ENCODE peak calls at places on chromosomes 11 and 22, in five cellular contexts. One of them, this sample, is unnamed.
A peak's percentile ranks its signal among the peaks of the same experiment; 100 is the strongest.

GRCh38 chr22:26905640-26906039 is 248.3 kb downstream of the MIAT start:
- DNase-seq in GM12865: no peak
- DNase-seq in astrocyte of the spinal cord: no peak
- DNase-seq in left lung: no peak
- DNase-seq in AG04450: no peak
- DNase-seq in this sample: no peak

GRCh38 chr11:29317669-29318068 is 699.2 kb downstream of the KCNA4 start:
- DNase-seq in GM12865: no peak
- DNase-seq in astrocyte of the spinal cord: no peak
- DNase-seq in left lung: no peak
- DNase-seq in AG04450: no peak
- DNase-seq in this sample: no peak

GRCh38 chr22:31897842-31898241 is 46.5 kb upstream of the YWHAH start:
- DNase-seq in GM12865: no peak
- DNase-seq in astrocyte of the spinal cord: no peak
- DNase-seq in left lung: no peak
- DNase-seq in AG04450: no peak
- DNase-seq in this sample: peak; percentile 30

GRCh38 chr11:47797633-47798032 is 30.5 kb upstream of the FNBP4 start:
- DNase-seq in GM12865: no peak
- DNase-seq in astrocyte of the spinal cord: peak; percentile 86
- DNase-seq in left lung: no peak
- DNase-seq in AG04450: peak; percentile 24
- DNase-seq in this sample: peak; percentile 12

GRCh38 chr22:40340044-40340443 is 6.3 kb upstream of the ADSL start:
- DNase-seq in GM12865: no peak
- DNase-seq in astrocyte of the spinal cord: no peak
- DNase-seq in left lung: no peak
- DNase-seq in AG04450: no peak
- DNase-seq in this sample: no peak

GRCh38 chr11:47186937-47187681 is 875 bp upstream of the PACSIN3 start:
- DNase-seq in GM12865: peak; percentile 61
- DNase-seq in astrocyte of the spinal cord: peak; percentile 35
- DNase-seq in left lung: peak; percentile 81
- DNase-seq in AG04450: no peak
- DNase-seq in this sample: no peak

GRCh38 chr22:37896181-37896592 is 9.9 kb upstream of the MICALL1 start:
- DNase-seq in GM12865: peak; percentile 87
- DNase-seq in astrocyte of the spinal cord: no peak
- DNase-seq in left lung: no peak
- DNase-seq in AG04450: no peak
- DNase-seq in this sample: no peak

GRCh38 chr11:56700242-56700918 is 1.5 kb downstream of the OR9G1 start:
- DNase-seq in GM12865: no peak
- DNase-seq in astrocyte of the spinal cord: no peak
- DNase-seq in left lung: no peak
- DNase-seq in AG04450: no peak
- DNase-seq in this sample: no peak

GRCh38 chr11:57899378-57899777 is 124.3 kb upstream of the OR9Q1 start:
- DNase-seq in GM12865: peak; percentile 5
- DNase-seq in astrocyte of the spinal cord: no peak
- DNase-seq in left lung: no peak
- DNase-seq in AG04450: no peak
- DNase-seq in this sample: no peak

GRCh38 chr11:120104041-120104440 is 33.9 kb downstream of the TRIM29 start:
- DNase-seq in GM12865: no peak
- DNase-seq in astrocyte of the spinal cord: no peak
- DNase-seq in left lung: no peak
- DNase-seq in AG04450: no peak
- DNase-seq in this sample: no peak

GRCh38 chr22:29623553-29624169 is 20.2 kb downstream of the NF2 start:
- DNase-seq in GM12865: no peak
- DNase-seq in astrocyte of the spinal cord: no peak
- DNase-seq in left lung: no peak
- DNase-seq in AG04450: no peak
- DNase-seq in this sample: no peak

GRCh38 chr11:114399490-114399889 is 821 bp downstream of the C11orf71 start:
- DNase-seq in GM12865: peak; percentile 7
- DNase-seq in astrocyte of the spinal cord: no peak
- DNase-seq in left lung: no peak
- DNase-seq in AG04450: no peak
- DNase-seq in this sample: no peak

GRCh38 chr22:49790912-49791311 is 36.8 kb downstream of the BRD1 start:
- DNase-seq in GM12865: no peak
- DNase-seq in astrocyte of the spinal cord: no peak
- DNase-seq in left lung: peak; percentile 75
- DNase-seq in AG04450: no peak
- DNase-seq in this sample: no peak

GRCh38 chr11:100999756-101000155 is 129.9 kb downstream of the PGR start:
- DNase-seq in GM12865: no peak
- DNase-seq in astrocyte of the spinal cord: no peak
- DNase-seq in left lung: no peak
- DNase-seq in AG04450: no peak
- DNase-seq in this sample: no peak

GRCh38 chr11:34223021-34223813 is 117.8 kb downstream of the NAT10 start:
- DNase-seq in GM12865: no peak
- DNase-seq in astrocyte of the spinal cord: peak; percentile 72
- DNase-seq in left lung: no peak
- DNase-seq in AG04450: peak; percentile 55
- DNase-seq in this sample: peak; percentile 43

GRCh38 chr11:71146846-71147245 is 105.5 kb downstream of the SHANK2 start:
- DNase-seq in GM12865: no peak
- DNase-seq in astrocyte of the spinal cord: no peak
- DNase-seq in left lung: no peak
- DNase-seq in AG04450: no peak
- DNase-seq in this sample: no peak

DNA sequence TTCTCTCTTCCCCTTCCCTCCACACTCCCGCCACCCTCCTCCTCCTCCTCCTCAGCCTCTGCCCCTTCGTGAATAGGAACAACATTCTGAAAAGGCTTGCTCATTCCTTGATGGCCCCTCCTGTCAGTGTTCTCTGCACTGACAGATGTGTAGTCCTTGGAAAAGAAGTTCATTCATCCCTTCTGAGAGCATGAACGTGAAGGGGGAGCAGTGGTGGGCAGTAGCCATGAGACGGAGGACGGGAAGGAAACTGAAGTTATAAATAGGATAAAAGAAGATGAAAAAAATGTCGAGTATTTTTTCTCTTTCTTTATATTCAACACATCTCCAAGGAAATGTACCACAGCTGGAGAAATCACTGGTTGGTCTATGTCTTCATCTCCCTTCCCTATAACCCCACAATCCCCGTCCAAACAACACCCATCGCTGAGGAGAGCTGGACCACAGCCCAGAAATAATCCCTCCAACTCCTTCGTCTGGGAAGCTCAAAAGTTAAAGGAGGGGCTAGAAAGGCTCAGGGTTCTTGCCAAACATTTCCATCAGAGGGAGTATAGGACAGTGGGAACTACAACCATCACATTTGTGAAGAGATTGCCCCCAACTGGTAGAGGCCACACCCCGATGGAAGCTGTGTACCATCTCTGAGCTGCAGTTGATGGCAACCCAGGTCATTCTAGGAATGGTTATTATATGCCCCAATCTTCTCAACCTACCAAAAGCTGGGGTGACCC is 33.5 kb downstream of the ETS1 start:
- DNase-seq in GM12865: peak; percentile 57
- DNase-seq in astrocyte of the spinal cord: peak; percentile 32
- DNase-seq in left lung: no peak
- DNase-seq in AG04450: no peak
- DNase-seq in this sample: peak; percentile 70
- H3K4me3 ChIP-seq in GM12865: peak overlapping the region; percentile 58
- H3K4me3 ChIP-seq in astrocyte of the spinal cord: no peak overlapping the region
- H3K4me3 ChIP-seq in left lung: no peak overlapping the region
- H3K4me3 ChIP-seq in AG04450: no peak overlapping the region
- H3K4me3 ChIP-seq in this sample: no peak overlapping the region

DNA sequence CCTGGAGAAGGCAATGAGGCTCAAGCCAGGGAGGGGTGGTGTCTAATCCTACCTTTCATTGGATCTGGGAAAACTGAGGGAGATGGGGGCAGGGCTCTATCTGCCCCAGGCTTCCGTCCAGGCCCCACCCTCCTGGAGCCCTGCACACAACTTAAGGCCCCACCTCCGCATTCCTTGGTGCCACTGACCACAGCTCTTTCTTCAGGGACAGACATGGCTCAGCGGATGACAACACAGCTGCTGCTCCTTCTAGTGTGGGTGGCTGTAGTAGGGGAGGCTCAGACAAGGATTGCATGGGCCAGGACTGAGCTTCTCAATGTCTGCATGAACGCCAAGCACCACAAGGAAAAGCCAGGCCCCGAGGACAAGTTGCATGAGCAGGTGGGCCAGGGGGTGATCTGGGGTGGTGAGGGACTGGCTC is at the start of gene FOLR1:
- DNase-seq in GM12865: no peak
- DNase-seq in astrocyte of the spinal cord: no peak
- DNase-seq in left lung: no peak
- DNase-seq in AG04450: no peak
- DNase-seq in this sample: no peak
- H3K4me3 ChIP-seq in GM12865: no peak within 1 kb of the TSS
- H3K4me3 ChIP-seq in astrocyte of the spinal cord: no peak within 1 kb of the TSS
- H3K4me3 ChIP-seq in left lung: peak within 1 kb of the TSS; percentile 5
- H3K4me3 ChIP-seq in AG04450: no peak within 1 kb of the TSS
- H3K4me3 ChIP-seq in this sample: no peak within 1 kb of the TSS

GRCh38 chr11:13221722-13222121 is 55.9 kb upstream of the BMAL1 start:
- DNase-seq in GM12865: no peak
- DNase-seq in astrocyte of the spinal cord: no peak
- DNase-seq in left lung: no peak
- DNase-seq in AG04450: no peak
- DNase-seq in this sample: no peak

GRCh38 chr11:13215157-13215556 is 62.4 kb upstream of the BMAL1 start:
- DNase-seq in GM12865: no peak
- DNase-seq in astrocyte of the spinal cord: peak; percentile 81
- DNase-seq in left lung: no peak
- DNase-seq in AG04450: peak; percentile 57
- DNase-seq in this sample: peak; percentile 56

GRCh38 chr11:13220148-13220547 is 57.4 kb upstream of the BMAL1 start:
- DNase-seq in GM12865: no peak
- DNase-seq in astrocyte of the spinal cord: no peak
- DNase-seq in left lung: no peak
- DNase-seq in AG04450: no peak
- DNase-seq in this sample: no peak

GRCh38 chr11:13214276-13214865 is 63.2 kb upstream of the BMAL1 start:
- DNase-seq in GM12865: no peak
- DNase-seq in astrocyte of the spinal cord: no peak
- DNase-seq in left lung: no peak
- DNase-seq in AG04450: no peak
- DNase-seq in this sample: no peak

GRCh38 chr11:13216019-13217006 is 61.3 kb upstream of the BMAL1 start:
- DNase-seq in GM12865: no peak
- DNase-seq in astrocyte of the spinal cord: peak; percentile 97
- DNase-seq in left lung: peak; percentile 78
- DNase-seq in AG04450: peak; percentile 87
- DNase-seq in this sample: peak; percentile 92
- H3K4me3 ChIP-seq in GM12865: no peak overlapping the region
- H3K4me3 ChIP-seq in astrocyte of the spinal cord: no peak overlapping the region
- H3K4me3 ChIP-seq in left lung: no peak overlapping the region
- H3K4me3 ChIP-seq in AG04450: peak overlapping the region; percentile 23
- H3K4me3 ChIP-seq in this sample: peak overlapping the region; percentile 7

DNA sequence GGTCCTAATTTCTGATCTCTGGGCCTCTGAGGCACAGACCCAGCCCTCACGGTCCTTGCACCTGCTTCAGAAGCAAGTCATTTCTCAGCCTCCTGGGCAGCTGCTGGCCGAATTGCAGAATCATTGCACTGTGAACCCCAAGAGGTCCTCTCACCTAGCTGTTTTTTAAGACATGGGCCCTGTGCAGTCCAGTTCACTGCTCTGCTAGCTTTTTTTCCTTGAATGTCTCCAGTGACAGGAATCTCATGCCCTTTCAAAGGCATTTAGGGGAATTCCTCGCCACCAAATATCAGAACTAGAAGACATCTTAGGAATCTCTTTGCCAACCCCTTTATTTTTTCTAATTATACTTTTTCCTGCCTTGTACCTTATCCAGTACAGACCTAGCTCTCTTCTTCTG is 35.6 kb upstream of the TP53I11 start:
- DNase-seq in GM12865: no peak
- DNase-seq in astrocyte of the spinal cord: no peak
- DNase-seq in left lung: no peak
- DNase-seq in AG04450: no peak
- DNase-seq in this sample: no peak
- H3K4me3 ChIP-seq in GM12865: no peak overlapping the region
- H3K4me3 ChIP-seq in astrocyte of the spinal cord: no peak overlapping the region
- H3K4me3 ChIP-seq in left lung: no peak overlapping the region
- H3K4me3 ChIP-seq in AG04450: no peak overlapping the region
- H3K4me3 ChIP-seq in this sample: no peak overlapping the region

DNA sequence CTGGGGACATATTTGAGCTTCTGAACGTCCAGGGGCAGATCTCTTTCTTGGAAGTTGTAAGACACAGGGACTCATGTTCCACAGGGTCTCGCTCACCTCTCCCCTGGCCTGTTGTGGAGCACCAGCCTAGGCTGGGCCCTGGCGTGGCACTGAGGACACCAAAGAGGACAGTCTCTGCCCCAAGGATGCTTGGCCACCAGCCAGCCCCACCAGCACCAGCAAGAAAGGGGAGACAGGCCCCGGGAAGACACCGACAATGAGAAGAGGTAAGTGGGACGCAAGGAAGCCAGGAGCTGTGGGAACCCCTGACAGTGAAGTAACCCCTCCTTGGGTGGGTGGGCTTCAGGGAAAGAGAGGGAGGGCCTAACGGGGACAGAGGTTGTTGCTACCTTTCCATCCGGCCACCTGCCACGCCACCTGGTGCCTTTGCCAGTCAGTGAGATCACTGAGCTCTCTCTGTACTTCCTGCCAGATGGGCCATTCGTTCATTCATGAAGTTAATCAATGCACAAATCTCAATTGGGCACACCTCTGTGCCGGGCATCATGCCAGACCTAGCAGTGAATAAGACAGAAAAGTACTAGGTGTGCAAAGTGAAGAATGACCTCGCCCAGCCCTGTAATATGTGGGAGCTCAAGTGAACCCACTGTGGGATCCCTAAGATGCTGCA is 11.1 kb downstream of the APOL5 start:
- DNase-seq in GM12865: no peak
- DNase-seq in astrocyte of the spinal cord: no peak
- DNase-seq in left lung: no peak
- DNase-seq in AG04450: no peak
- DNase-seq in this sample: no peak
- H3K4me3 ChIP-seq in GM12865: no peak overlapping the region
- H3K4me3 ChIP-seq in astrocyte of the spinal cord: no peak overlapping the region
- H3K4me3 ChIP-seq in left lung: no peak overlapping the region
- H3K4me3 ChIP-seq in AG04450: no peak overlapping the region
- H3K4me3 ChIP-seq in this sample: no peak overlapping the region

GRCh38 chr11:131909426-131910200 is 539.2 kb downstream of the NTM start:
- DNase-seq in GM12865: no peak
- DNase-seq in astrocyte of the spinal cord: peak; percentile 43
- DNase-seq in left lung: no peak
- DNase-seq in AG04450: no peak
- DNase-seq in this sample: no peak
- H3K4me3 ChIP-seq in GM12865: no peak overlapping the region
- H3K4me3 ChIP-seq in astrocyte of the spinal cord: peak overlapping the region; percentile 93
- H3K4me3 ChIP-seq in left lung: no peak overlapping the region
- H3K4me3 ChIP-seq in AG04450: peak overlapping the region; percentile 88
- H3K4me3 ChIP-seq in this sample: peak overlapping the region; percentile 67

This sample was measured in skeletal muscle cell.